ENCODE peak calls at places on chromosome 12, in four cellular contexts. One of them, this sample, is unnamed.

GRCh38 chr12:121610239-121611149 is 15.8 kb upstream of the ORAI1 start:
- DNase-seq in transverse colon: peak; percentile 40
- DNase-seq in breast epithelium: no peak
- DNase-seq in aorta: no peak
- DNase-seq in this sample: no peak

GRCh38 chr12:104673294-104674062 is 216.7 kb downstream of the CHST11 start:
- DNase-seq in aorta: no peak
- DNase-seq in breast epithelium: no peak
- DNase-seq in transverse colon: no peak
- DNase-seq in this sample: no peak

GRCh38 chr12:54558311-54558710 is 8.9 kb downstream of the PDE1B start:
- DNase-seq in breast epithelium: no peak
- DNase-seq in aorta: no peak
- DNase-seq in transverse colon: no peak
- DNase-seq in this sample: no peak

GRCh38 chr12:115470977-115471376 is 787.0 kb upstream of the TBX3 start:
- DNase-seq in breast epithelium: no peak
- DNase-seq in aorta: no peak
- DNase-seq in transverse colon: no peak
- DNase-seq in this sample: no peak

GRCh38 chr12:121581681-121582439 is 1.0 kb upstream of the KDM2B start:
- DNase-seq in breast epithelium: no peak
- DNase-seq in aorta: peak; percentile 67
- DNase-seq in transverse colon: peak; percentile 25
- DNase-seq in this sample: no peak

GRCh38 chr12:32083489-32083888 is 23.2 kb upstream of the BICD1 start:
- DNase-seq in breast epithelium: no peak
- DNase-seq in aorta: no peak
- DNase-seq in transverse colon: no peak
- DNase-seq in this sample: no peak

GRCh38 chr12:109839444-109839843 is 6.2 kb upstream of the TRPV4 start:
- DNase-seq in transverse colon: no peak
- DNase-seq in aorta: no peak
- DNase-seq in breast epithelium: no peak
- DNase-seq in this sample: no peak

GRCh38 chr12:120301962-120302815 is at the start of gene SIRT4:
- DNase-seq in aorta: peak; percentile 91
- DNase-seq in breast epithelium: peak; percentile 83
- DNase-seq in transverse colon: peak; percentile 91
- DNase-seq in this sample: peak; percentile 87

GRCh38 chr12:43349863-43350262 is 202.1 kb downstream of the ADAMTS20 start:
- DNase-seq in breast epithelium: no peak
- DNase-seq in transverse colon: no peak
- DNase-seq in aorta: no peak
- DNase-seq in this sample: no peak

GRCh38 chr12:80679346-80680131 is 27.9 kb upstream of the MYF6 start:
- DNase-seq in breast epithelium: no peak
- DNase-seq in transverse colon: no peak
- DNase-seq in aorta: no peak
- DNase-seq in this sample: no peak

GRCh38 chr12:29725587-29726320 is 58.0 kb downstream of the TMTC1 start:
- DNase-seq in breast epithelium: no peak
- DNase-seq in transverse colon: peak; percentile 19
- DNase-seq in aorta: peak; percentile 66
- DNase-seq in this sample: no peak

GRCh38 chr12:55745361-55746146 is 2.6 kb downstream of the GDF11 start:
- DNase-seq in aorta: no peak
- DNase-seq in transverse colon: no peak
- DNase-seq in breast epithelium: no peak
- DNase-seq in this sample: no peak

GRCh38 chr12:122048156-122048555 is 26.5 kb downstream of the BCL7A start:
- DNase-seq in aorta: no peak
- DNase-seq in transverse colon: no peak
- DNase-seq in breast epithelium: no peak
- DNase-seq in this sample: no peak

GRCh38 chr12:107859367-107859766 is 84.9 kb downstream of the ASCL4 start:
- DNase-seq in aorta: no peak
- DNase-seq in transverse colon: no peak
- DNase-seq in breast epithelium: no peak
- DNase-seq in this sample: no peak

GRCh38 chr12:59929091-59929490 is 333.3 kb downstream of the SLC16A7 start:
- DNase-seq in aorta: no peak
- DNase-seq in transverse colon: no peak
- DNase-seq in breast epithelium: no peak
- DNase-seq in this sample: no peak

GRCh38 chr12:91772411-91772810 is 373.2 kb downstream of the BTG1 start:
- DNase-seq in aorta: no peak
- DNase-seq in breast epithelium: no peak
- DNase-seq in transverse colon: no peak
- DNase-seq in this sample: no peak

GRCh38 chr12:30880813-30881212 is 45.7 kb upstream of the TSPAN11 start:
- DNase-seq in transverse colon: no peak
- DNase-seq in aorta: no peak
- DNase-seq in breast epithelium: no peak
- DNase-seq in this sample: no peak

GRCh38 chr12:32598688-32599087 is 80.4 kb upstream of the DNM1L start:
- DNase-seq in transverse colon: no peak
- DNase-seq in aorta: no peak
- DNase-seq in breast epithelium: no peak
- DNase-seq in this sample: no peak

GRCh38 chr12:113582521-113583218 is 111.0 kb upstream of the LHX5 start:
- DNase-seq in transverse colon: no peak
- DNase-seq in aorta: no peak
- DNase-seq in breast epithelium: no peak
- DNase-seq in this sample: no peak

GRCh38 chr12:73991138-73991537 is 546.5 kb upstream of the ATXN7L3B start:
- DNase-seq in breast epithelium: no peak
- DNase-seq in transverse colon: no peak
- DNase-seq in aorta: no peak
- DNase-seq in this sample: no peak

GRCh38 chr12:78792052-78792698 is 72.4 kb upstream of the SYT1 start:
- DNase-seq in aorta: no peak
- DNase-seq in transverse colon: no peak
- DNase-seq in breast epithelium: no peak
- DNase-seq in this sample: no peak

GRCh38 chr12:27635349-27635972 is 60.8 kb upstream of the REP15 start:
- DNase-seq in breast epithelium: no peak
- DNase-seq in transverse colon: no peak
- DNase-seq in aorta: no peak
- DNase-seq in this sample: no peak

GRCh38 chr12:105481906-105482305 is 151.4 kb downstream of the C12orf75 start:
- DNase-seq in breast epithelium: no peak
- DNase-seq in transverse colon: no peak
- DNase-seq in aorta: no peak
- DNase-seq in this sample: no peak

GRCh38 chr12:43293396-43293795 is 258.6 kb downstream of the ADAMTS20 start:
- DNase-seq in breast epithelium: no peak
- DNase-seq in aorta: no peak
- DNase-seq in transverse colon: no peak
- DNase-seq in this sample: no peak

GRCh38 chr12:95980437-95980836 is 15.7 kb downstream of the HAL start:
- DNase-seq in aorta: no peak
- DNase-seq in transverse colon: no peak
- DNase-seq in breast epithelium: no peak
- DNase-seq in this sample: no peak

GRCh38 chr12:117034249-117034648 is 65.0 kb downstream of the TESC start:
- DNase-seq in aorta: no peak
- DNase-seq in transverse colon: no peak
- DNase-seq in breast epithelium: no peak
- DNase-seq in this sample: no peak

GRCh38 chr12:130880411-130880885 is 8.6 kb downstream of the RAN start:
- DNase-seq in transverse colon: no peak
- DNase-seq in breast epithelium: no peak
- DNase-seq in aorta: no peak
- DNase-seq in this sample: no peak

GRCh38 chr12:40225984-40226602 is 1.3 kb downstream of the LRRK2 start:
- DNase-seq in aorta: no peak
- DNase-seq in breast epithelium: no peak
- DNase-seq in transverse colon: no peak
- DNase-seq in this sample: no peak

GRCh38 chr12:3225154-3225795 is 148.1 kb downstream of the TSPAN9 start:
- DNase-seq in aorta: no peak
- DNase-seq in transverse colon: no peak
- DNase-seq in breast epithelium: no peak
- DNase-seq in this sample: no peak

DNA sequence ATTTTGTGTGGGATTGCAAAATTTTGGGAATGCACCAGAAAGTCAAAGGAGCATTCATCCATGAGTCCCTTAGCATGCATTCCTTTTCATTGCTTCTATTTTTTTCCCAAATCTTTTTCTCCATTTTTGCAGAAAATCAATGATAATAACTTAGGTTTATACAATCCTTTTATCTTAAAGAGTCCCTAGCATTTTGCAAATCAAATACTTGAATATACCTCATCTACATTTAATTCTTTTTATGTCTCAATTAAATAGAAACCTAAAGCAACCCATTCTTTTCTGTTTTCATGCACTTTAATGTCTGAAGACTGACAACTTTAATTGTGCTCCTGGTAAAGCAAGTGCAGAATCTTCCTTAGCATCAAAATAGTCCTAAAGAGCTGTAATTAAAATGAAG is 168.2 kb downstream of the ALG10B start:
- DNase-seq in breast epithelium: no peak
- DNase-seq in aorta: no peak
- DNase-seq in transverse colon: no peak
- DNase-seq in this sample: no peak
- H3K4me1 ChIP-seq in breast epithelium: no peaks in the 10 kb centered on the region
- H3K4me1 ChIP-seq in aorta: no peaks in the 10 kb centered on the region
- H3K4me1 ChIP-seq in transverse colon: no peaks in the 10 kb centered on the region
- H3K4me1 ChIP-seq in this sample: no peaks in the 10 kb centered on the region

GRCh38 chr12:50111417-50111692 is 681 bp upstream of the COX14 start:
- DNase-seq in breast epithelium: no peak
- DNase-seq in transverse colon: no peak
- DNase-seq in aorta: no peak
- DNase-seq in this sample: no peak

GRCh38 chr12:50111693-50112455 is at the start of gene COX14:
- DNase-seq in aorta: peak; percentile 99
- DNase-seq in transverse colon: peak; percentile 99
- DNase-seq in breast epithelium: peak; percentile 99
- DNase-seq in this sample: peak; percentile 98

GRCh38 chr12:50110762-50111416 is 1.1 kb upstream of the COX14 start:
- DNase-seq in aorta: peak; percentile 84
- DNase-seq in transverse colon: peak; percentile 73
- DNase-seq in breast epithelium: no peak
- DNase-seq in this sample: no peak

GRCh38 chr12:50112456-50113218 is 601 bp downstream of the COX14 start:
- DNase-seq in breast epithelium: no peak
- DNase-seq in transverse colon: no peak
- DNase-seq in aorta: no peak
- DNase-seq in this sample: no peak

DNA sequence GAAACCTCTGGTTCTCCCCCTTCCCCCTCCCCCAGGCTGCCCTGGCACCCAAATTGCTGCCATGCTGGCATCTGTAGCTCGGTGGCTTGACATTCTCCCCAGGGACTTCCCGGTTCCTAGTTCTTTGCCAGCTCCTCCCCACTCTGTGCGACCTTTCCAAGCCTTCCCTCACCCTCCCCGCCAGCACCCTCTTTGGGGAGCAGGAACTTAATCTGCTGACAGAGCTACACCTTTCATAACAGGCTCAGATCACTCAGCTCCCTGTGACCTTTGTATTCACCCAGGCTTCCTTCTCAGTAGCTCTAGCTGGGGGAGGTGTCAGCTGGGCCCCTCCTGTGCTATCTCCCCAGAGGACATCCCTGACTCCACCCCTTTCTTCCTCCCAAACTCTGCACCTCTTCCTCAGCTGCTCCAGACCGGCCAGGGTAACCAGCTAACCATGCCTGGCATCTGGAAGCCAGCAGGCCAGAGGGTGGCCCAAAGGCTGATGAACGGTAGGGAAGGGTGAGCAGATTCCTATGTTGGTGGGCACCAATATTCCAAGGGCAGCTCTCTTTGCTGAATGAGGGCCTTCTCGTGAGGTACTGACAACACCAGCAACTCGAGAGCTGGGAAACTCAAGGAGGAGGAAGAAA is 1.8 kb upstream of the COX14 start:
- DNase-seq in transverse colon: peak; percentile 78
- DNase-seq in aorta: peak; percentile 78
- DNase-seq in breast epithelium: peak; percentile 47
- DNase-seq in this sample: no peak
- H3K4me1 ChIP-seq in transverse colon: peaks cover 38% of the 10 kb centered on the region
- H3K4me1 ChIP-seq in aorta: no peaks in the 10 kb centered on the region
- H3K4me1 ChIP-seq in breast epithelium: peaks cover 12% of the 10 kb centered on the region
- H3K4me1 ChIP-seq in this sample: peaks cover 15% of the 10 kb centered on the region

GRCh38 chr12:47808574-47809380 is 10.9 kb downstream of the HDAC7 start:
- DNase-seq in transverse colon: peak; percentile 38
- DNase-seq in aorta: no peak
- DNase-seq in breast epithelium: no peak
- DNase-seq in this sample: peak; percentile 33

GRCh38 chr12:47812797-47813490 is 6.8 kb downstream of the HDAC7 start:
- DNase-seq in transverse colon: peak; percentile 89
- DNase-seq in aorta: peak; percentile 97
- DNase-seq in breast epithelium: peak; percentile 88
- DNase-seq in this sample: peak; percentile 89

GRCh38 chr12:47811581-47812484 is 7.9 kb downstream of the HDAC7 start:
- DNase-seq in aorta: peak; percentile 86
- DNase-seq in breast epithelium: no peak
- DNase-seq in transverse colon: peak; percentile 31
- DNase-seq in this sample: no peak

GRCh38 chr12:47813491-47814196 is 6.1 kb downstream of the HDAC7 start:
- DNase-seq in transverse colon: peak; percentile 49
- DNase-seq in aorta: peak; percentile 64
- DNase-seq in breast epithelium: no peak
- DNase-seq in this sample: no peak

DNA sequence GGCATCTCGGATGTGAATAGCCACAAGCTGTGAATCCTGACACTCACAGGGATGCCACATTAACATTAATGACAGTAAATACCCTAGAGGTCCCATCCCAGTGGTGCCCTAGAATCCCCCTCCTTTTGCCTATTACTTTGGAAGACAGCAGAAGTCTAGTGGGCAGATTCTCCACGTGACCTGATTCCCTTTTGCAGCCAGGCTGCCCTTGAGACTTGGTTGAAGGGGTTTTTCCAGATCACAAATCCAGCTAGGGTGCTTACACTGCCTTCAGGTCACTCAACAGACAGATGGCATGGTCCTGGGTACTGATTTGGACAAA is 8.7 kb downstream of the HDAC7 start:
- DNase-seq in transverse colon: no peak
- DNase-seq in breast epithelium: no peak
- DNase-seq in aorta: no peak
- DNase-seq in this sample: no peak
- H3K4me1 ChIP-seq in transverse colon: peaks cover 92% of the 10 kb centered on the region
- H3K4me1 ChIP-seq in breast epithelium: peaks cover 64% of the 10 kb centered on the region
- H3K4me1 ChIP-seq in aorta: peaks cover 3% of the 10 kb centered on the region
- H3K4me1 ChIP-seq in this sample: peaks cover 91% of the 10 kb centered on the region

GRCh38 chr12:47979166-47979565 is 15.8 kb downstream of the TMEM106C start:
- DNase-seq in breast epithelium: no peak
- DNase-seq in transverse colon: no peak
- DNase-seq in aorta: no peak
- DNase-seq in this sample: no peak

GRCh38 chr12:47981496-47982260 is 18.3 kb downstream of the TMEM106C start:
- DNase-seq in breast epithelium: peak; percentile 2
- DNase-seq in transverse colon: peak; percentile 54
- DNase-seq in aorta: no peak
- DNase-seq in this sample: no peak

GRCh38 chr12:47979686-47980085 is 16.3 kb downstream of the TMEM106C start:
- DNase-seq in aorta: no peak
- DNase-seq in transverse colon: no peak
- DNase-seq in breast epithelium: no peak
- DNase-seq in this sample: no peak

GRCh38 chr12:47980779-47981495 is 17.5 kb downstream of the TMEM106C start:
- DNase-seq in aorta: no peak
- DNase-seq in transverse colon: no peak
- DNase-seq in breast epithelium: no peak
- DNase-seq in this sample: no peak

GRCh38 chr12:47980172-47980571 is 16.8 kb downstream of the TMEM106C start:
- DNase-seq in aorta: no peak
- DNase-seq in transverse colon: no peak
- DNase-seq in breast epithelium: no peak
- DNase-seq in this sample: no peak
- H3K4me1 ChIP-seq in aorta: no peaks in the 10 kb centered on the region
- H3K4me1 ChIP-seq in transverse colon: no peaks in the 10 kb centered on the region
- H3K4me1 ChIP-seq in breast epithelium: no peaks in the 10 kb centered on the region
- H3K4me1 ChIP-seq in this sample: no peaks in the 10 kb centered on the region

This sample was measured in naive thymus-derived CD4-positive, alpha-beta T cell.